ENCODE peak calls at places on chromosomes 1 and 21, in six cellular contexts. G, I, B, Z, K and L are unnamed samples. For H3K4me1 and H3K9me3, the result is how much of the 10 kb centered on the place peaks cover.

GRCh38 chr1:86913399-86913895 is 479 bp downstream of the SELENOF start:
- DNase-seq in Z (no peak), B (peak), K (peak), I (no peak), G (no peak), L (peak)

GRCh38 chr1:158972841-158973240 is 36.9 kb upstream of the IFI16 start:
- DNase-seq in G (no peak), K (peak), I (no peak), Z (no peak), B (peak), L (no peak)

GRCh38 chr1:229273507-229274232 is 2.8 kb downstream of the RAB4A start:
- DNase-seq in Z (peak), I (no peak), K (no peak), B (no peak), G (no peak), L (peak)

GRCh38 chr1:25107643-25108010 is 124.7 kb downstream of the SYF2 start:
- DNase-seq in B (no peak), I (no peak), K (no peak), G (no peak), Z (no peak), L (no peak)

GRCh38 chr1:226452981-226453380 is 45.1 kb upstream of the PARP1 start:
- DNase-seq in K (no peak), G (no peak), B (peak), I (no peak), Z (no peak), L (no peak)

GRCh38 chr1:29453502-29454240 is 217.3 kb downstream of the PTPRU start:
- DNase-seq in I (no peak), Z (no peak), K (peak), G (peak), B (peak), L (peak)

GRCh38 chr1:44012411-44012810 is 18.9 kb downstream of the SLC6A9 start:
- DNase-seq in B (no peak), Z (no peak), K (no peak), I (no peak), G (no peak), L (no peak)

GRCh38 chr1:67564193-67564592 is 120.8 kb upstream of the GADD45A start:
- DNase-seq in I (no peak), Z (no peak), K (peak), B (no peak), G (no peak), L (no peak)

GRCh38 chr1:21834666-21835065 is 22.6 kb downstream of the LDLRAD2 start:
- DNase-seq in B (no peak), G (no peak), Z (no peak), I (no peak), K (no peak), L (no peak)

GRCh38 chr1:154213274-154213673 is 7.1 kb upstream of the CFAP141 start:
- DNase-seq in G (no peak), I (no peak), Z (no peak), B (no peak), K (no peak), L (no peak)

GRCh38 chr1:16293568-16293967 is 56.6 kb upstream of the CPLANE2 start:
- DNase-seq in Z (no peak), G (no peak), B (no peak), K (no peak), I (no peak), L (no peak)

GRCh38 chr1:119323216-119323982 is 45.2 kb upstream of the HAO2 start:
- DNase-seq in K (no peak), B (no peak), Z (no peak), I (no peak), G (no peak), L (no peak)

GRCh38 chr1:61852693-61853060 is 110.4 kb downstream of the PATJ start:
- DNase-seq in B (no peak), I (no peak), K (no peak), Z (no peak), G (no peak), L (no peak)

GRCh38 chr1:156812293-156812990 is 4.2 kb downstream of the SH2D2A start:
- DNase-seq in K (no peak), G (peak), Z (no peak), B (no peak), I (no peak), L (no peak)
- H3K4me3 ChIP-seq in K (no peak), G (no peak), Z (no peak), B (no peak), I (no peak), L (no peak)

DNA sequence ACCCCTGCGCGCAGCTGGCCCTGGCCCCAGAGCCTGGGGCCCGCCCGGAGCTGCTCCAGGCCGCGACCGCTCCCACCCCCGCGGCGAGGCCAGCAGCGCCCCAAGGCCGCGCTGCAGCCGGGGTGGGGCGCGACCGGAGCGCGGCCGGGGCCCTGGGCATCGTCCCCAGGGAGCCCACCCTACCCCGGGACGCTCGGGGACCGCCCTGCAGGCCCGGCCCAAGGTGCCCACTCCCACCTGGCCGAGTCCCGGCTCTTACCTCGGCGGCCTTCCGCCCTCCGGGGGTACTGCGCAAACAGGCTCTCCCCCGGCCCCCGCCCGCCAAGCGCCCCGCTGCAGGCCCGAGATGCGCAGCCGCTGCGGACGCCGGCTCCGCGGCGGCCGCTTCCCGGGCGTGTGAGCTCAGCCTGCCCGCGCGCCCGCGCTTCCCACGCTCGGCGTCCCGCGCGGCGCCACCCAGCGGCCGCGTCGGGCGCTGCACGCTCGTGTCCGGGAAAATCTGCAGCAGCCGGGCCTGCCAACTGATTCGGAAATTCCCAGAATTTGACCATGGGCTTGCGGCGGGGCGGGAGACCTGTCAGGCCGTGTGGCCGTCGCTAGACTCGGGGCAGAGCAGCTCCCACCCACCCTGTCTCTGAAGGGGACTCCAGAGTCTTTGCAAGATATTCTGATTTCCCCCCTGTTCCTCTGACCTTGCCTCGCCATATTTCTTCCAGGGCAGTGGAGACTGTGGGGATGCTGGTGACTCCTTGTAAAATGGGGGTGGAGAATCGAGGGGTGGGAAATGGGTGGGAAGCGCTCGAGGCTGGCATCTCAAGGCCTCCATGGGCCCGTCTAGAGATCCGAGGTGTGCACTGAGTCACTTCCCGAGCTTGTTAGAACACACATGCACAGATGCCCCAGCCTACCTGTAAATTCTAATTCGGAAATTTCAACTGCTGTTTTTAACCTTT is 41.9 kb downstream of the CD34 start:
- DNase-seq in G (peak), K (peak), I (peak), B (peak), Z (peak), L (peak)
- H3K4me1 ChIP-seq in G (under half), K (under half), I (half or more), B (under half), Z (under half), L (under half)

DNA sequence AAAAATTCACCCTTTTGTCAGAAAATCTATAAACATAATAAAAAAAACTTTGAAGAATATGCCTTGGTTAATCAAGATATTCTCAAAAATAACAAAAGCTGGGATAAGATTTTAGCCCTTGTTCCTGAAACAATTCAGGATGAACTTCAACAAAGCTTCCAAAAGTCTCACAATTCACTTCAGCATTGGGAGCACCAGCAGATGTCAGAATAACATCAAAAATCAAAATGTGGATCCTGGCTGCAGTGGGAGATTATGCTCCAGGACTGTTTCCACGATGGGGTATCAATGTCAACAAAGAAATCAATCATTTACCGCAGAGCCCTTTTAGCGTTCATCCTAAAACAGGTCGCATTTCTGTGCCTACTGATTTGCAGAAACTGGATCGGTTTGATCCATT is 35.2 kb downstream of the ZNF670 start:
- DNase-seq in I (no peak), K (no peak), Z (no peak), B (no peak), G (no peak), L (no peak)
- H3K9me3 ChIP-seq in I (under half), K (under half), Z (under half), B (under half), G (under half), L (under half)

DNA sequence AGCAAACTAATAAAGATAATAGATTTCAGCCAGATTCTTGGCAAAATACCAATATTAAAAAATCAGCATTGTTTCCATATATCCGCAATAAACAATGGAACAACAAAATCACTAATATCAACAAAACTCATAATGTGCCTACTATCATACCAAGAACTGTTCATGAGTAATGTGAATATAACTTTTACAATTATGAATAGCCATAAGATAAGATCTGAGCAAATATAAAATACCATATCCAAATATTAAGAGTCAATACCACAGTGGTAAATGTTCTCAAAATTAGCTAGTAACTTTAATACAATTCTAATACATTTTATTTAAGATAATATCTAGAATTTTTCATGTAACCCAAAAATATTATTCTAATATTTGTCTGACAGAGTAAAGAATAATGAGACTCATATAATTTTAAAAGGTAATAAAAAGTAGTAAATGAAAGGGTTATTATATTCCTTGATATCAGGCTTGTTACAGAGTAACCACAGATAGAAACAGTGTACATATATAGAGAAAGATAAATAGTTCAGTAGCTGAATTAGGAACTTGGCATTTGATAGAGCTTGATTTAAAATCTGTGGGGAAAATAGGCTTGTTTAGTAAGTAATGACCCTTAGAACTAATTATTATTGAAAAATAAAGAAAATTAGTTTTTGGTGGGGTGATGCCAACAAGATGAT is 2126.6 kb downstream of the MRPL39 start:
- DNase-seq in K (no peak), B (no peak), I (no peak), G (no peak), Z (no peak), L (no peak)
- H3K4me3 ChIP-seq in K (no peak), B (no peak), I (no peak), G (no peak), Z (no peak), L (no peak)

GRCh38 chr1:30823627-30823968 is 66.0 kb upstream of the LAPTM5 start:
- DNase-seq in Z (no peak), K (no peak), G (no peak), I (no peak), B (no peak), L (no peak)
- H3K4me1 ChIP-seq in Z (under half), K (under half), G (under half), I (under half), B (under half), L (under half)